ENCODE peak calls at places on chromosomes 16 and 17, in six cellular contexts. S, F, T, I, A and P are unnamed samples.

GRCh38 chr16:55499951-55500350 is 8.9 kb upstream of the LPCAT2 start:
- DNase-seq in T (no peak), S (no peak), F (peak), I (no peak), A (peak), P (no peak)

GRCh38 chr16:24255446-24256352 is at the start of gene CACNG3:
- DNase-seq in T (peak), I (peak), F (peak), S (peak), A (peak), P (no peak)

GRCh38 chr17:80633197-80633596 is 88.6 kb downstream of the RPTOR start:
- DNase-seq in I (no peak), A (no peak), T (no peak), F (no peak), S (no peak), P (no peak)

GRCh38 chr16:31535737-31536136 is 8.0 kb downstream of the AHSP start:
- DNase-seq in T (no peak), S (no peak), F (no peak), A (no peak), I (no peak), P (no peak)

GRCh38 chr17:39231587-39232551 is 6.1 kb upstream of the STAC2 start:
- DNase-seq in A (peak), T (no peak), F (peak), I (peak), S (peak), P (no peak)

GRCh38 chr17:27471321-27472269 is 15.3 kb downstream of the KSR1 start:
- DNase-seq in F (peak), A (peak), S (no peak), T (no peak), I (no peak), P (no peak)

GRCh38 chr16:30414159-30414558 is 6.8 kb downstream of the ZNF771 start:
- DNase-seq in T (no peak), I (no peak), A (no peak), F (no peak), S (no peak), P (no peak)

GRCh38 chr17:80491478-80492342 is 15.3 kb upstream of the NPTX1 start:
- DNase-seq in I (peak), T (no peak), A (no peak), F (no peak), S (no peak), P (no peak)

GRCh38 chr16:89958068-89958467 is 9.5 kb downstream of the DEF8 start:
- DNase-seq in S (peak), F (peak), I (peak), A (peak), T (no peak), P (no peak)

GRCh38 chr17:35795007-35795870 is at the start of gene MMP28:
- DNase-seq in I (no peak), A (peak), T (no peak), S (peak), F (no peak), P (no peak)

GRCh38 chr17:38911081-38911730 is 14.2 kb upstream of the LASP1NB start:
- DNase-seq in S (peak), I (no peak), A (no peak), F (no peak), T (peak), P (no peak)

GRCh38 chr17:40307001-40307690 is 1.8 kb upstream of the RARA start:
- DNase-seq in A (peak), T (no peak), S (no peak), F (peak), I (no peak), P (no peak)

GRCh38 chr17:34542700-34543336 is 36.6 kb upstream of the TMEM132E start:
- DNase-seq in A (peak), F (peak), S (peak), T (no peak), I (peak), P (no peak)

GRCh38 chr17:35807371-35808144 is 1.7 kb upstream of the TAF15 start:
- DNase-seq in A (no peak), T (no peak), S (no peak), F (peak), I (no peak), P (no peak)

GRCh38 chr16:17555176-17555575 is 84.4 kb upstream of the XYLT1 start:
- DNase-seq in S (no peak), T (no peak), F (peak), I (no peak), A (no peak), P (no peak)

GRCh38 chr17:5502552-5502951 is 16.2 kb downstream of the MIS12 start:
- DNase-seq in S (no peak), T (no peak), I (no peak), F (no peak), A (no peak), P (no peak)

GRCh38 chr17:66542183-66542966 is 240.0 kb downstream of the PRKCA start:
- DNase-seq in S (no peak), A (peak), F (peak), I (no peak), T (no peak), P (no peak)

GRCh38 chr17:75477493-75477862 is 21.0 kb downstream of the TMEM94 start:
- DNase-seq in T (no peak), F (no peak), I (no peak), S (no peak), A (no peak), P (no peak)

GRCh38 chr16:68760671-68761275 is 23.7 kb downstream of the CDH1 start:
- DNase-seq in A (peak), S (no peak), F (peak), I (no peak), T (no peak), P (peak)

GRCh38 chr17:48093341-48094045 is 7.8 kb downstream of the CBX1 start:
- DNase-seq in S (no peak), A (peak), I (no peak), F (no peak), T (no peak), P (no peak)

GRCh38 chr16:47697826-47698225 is 236.7 kb downstream of the PHKB start:
- DNase-seq in T (no peak), S (no peak), A (no peak), F (no peak), I (no peak), P (no peak)

GRCh38 chr17:78263063-78263735 is 31.8 kb downstream of the TMEM235 start:
- DNase-seq in S (peak), F (no peak), I (no peak), T (peak), A (no peak), P (peak)

DNA sequence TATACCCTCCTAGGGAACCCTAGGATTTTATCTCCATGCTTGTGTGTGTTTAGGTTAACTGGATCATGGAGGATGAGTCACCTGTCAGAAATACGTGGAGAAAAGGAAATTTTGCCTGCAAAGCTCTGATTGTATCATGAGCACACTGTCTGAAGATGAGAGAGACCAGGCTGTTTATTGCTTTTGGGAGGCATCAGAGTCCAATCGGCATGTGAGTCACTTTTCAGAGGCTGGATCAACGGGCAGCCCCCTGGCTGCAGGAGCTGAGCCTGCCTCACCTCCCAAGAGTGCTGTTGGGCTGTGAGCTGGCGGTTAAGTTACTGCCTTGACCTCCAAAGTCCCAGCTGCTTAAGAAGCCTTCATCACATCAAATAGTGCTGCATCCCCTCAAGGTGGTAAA is 41.5 kb upstream of the MED9 start:
- DNase-seq in F (peak), T (no peak), I (no peak), S (peak), A (peak), P (no peak)
- TF ChIP-seq CTCF in F (peak), T (no peak), I (peak), S (no peak), A (no peak), P (no peak)

GRCh38 chr17:76707985-76708807 is 2.6 kb downstream of the MXRA7 start:
- DNase-seq in A (no peak), T (no peak), F (peak), I (peak), S (no peak), P (no peak)
- TF ChIP-seq CTCF in A (peak), T (no peak), F (peak), I (peak), S (peak), P (no peak)

DNA sequence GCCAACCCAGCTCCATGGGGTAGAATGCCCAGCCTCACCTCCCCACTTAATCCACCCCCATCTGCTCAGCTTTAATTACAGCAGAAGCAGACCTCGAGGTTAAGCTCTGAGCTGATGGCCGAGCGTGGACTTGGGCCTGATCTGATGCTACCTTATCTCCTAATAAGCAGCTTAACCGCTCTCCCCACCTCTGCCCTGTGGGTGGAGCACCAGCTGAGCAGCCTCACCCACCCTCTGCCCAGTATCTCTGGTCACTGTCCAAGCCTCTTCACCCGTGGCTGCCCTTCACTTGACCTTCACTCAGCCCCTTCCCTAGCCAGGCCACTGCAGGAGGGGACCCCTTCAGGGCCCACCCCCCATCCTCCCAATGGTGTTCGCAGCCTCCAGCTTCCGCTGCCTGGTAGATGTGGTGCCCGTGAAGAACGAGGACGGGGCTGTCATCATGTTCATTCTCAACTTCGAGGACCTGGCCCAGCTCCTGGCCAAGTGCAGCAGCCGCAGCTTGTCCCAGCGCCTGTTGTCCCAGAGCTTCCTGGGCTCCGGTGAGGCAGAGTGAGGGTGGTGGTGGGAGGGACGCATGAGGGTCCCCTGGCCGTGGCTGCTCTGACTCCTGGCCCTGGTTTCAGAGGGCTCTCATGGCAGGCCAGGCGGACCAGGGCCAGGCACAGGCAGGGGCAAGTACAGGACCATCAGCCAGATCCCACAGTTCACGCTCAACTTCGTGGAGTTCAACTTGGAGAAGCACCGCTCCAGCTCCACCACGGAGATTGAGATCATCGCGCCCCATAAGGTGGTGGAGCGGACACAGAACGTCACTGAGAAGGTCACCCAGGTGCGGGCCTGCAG is 6.8 kb downstream of the KCNH6 start:
- DNase-seq in F (no peak), S (no peak), I (no peak), A (no peak), T (no peak), P (no peak)
- TF ChIP-seq CTCF in F (no peak), S (no peak), I (no peak), A (no peak), T (no peak), P (no peak)

GRCh38 chr17:7856840-7857723 is at the start of gene NAA38:
- DNase-seq in S (peak), A (peak), T (peak), F (peak), I (peak), P (peak)

GRCh38 chr17:7856081-7856791 is 1.1 kb downstream of the NAA38 start:
- DNase-seq in S (peak), I (peak), T (peak), F (peak), A (peak), P (peak)

GRCh38 chr17:7859028-7859427 is 1.2 kb downstream of the CYB5D1 start:
- DNase-seq in T (no peak), F (no peak), A (no peak), S (no peak), I (no peak), P (no peak)

GRCh38 chr17:7857724-7858486 is at the start of gene CYB5D1:
- DNase-seq in A (peak), S (peak), F (peak), T (peak), I (peak), P (peak)

GRCh38 chr17:7858487-7858832 is 657 bp downstream of the CYB5D1 start:
- DNase-seq in T (peak), I (no peak), F (peak), A (peak), S (peak), P (peak)
- TF ChIP-seq CTCF in T (peak), I (peak), F (peak), A (peak), S (peak), P (peak)

DNA sequence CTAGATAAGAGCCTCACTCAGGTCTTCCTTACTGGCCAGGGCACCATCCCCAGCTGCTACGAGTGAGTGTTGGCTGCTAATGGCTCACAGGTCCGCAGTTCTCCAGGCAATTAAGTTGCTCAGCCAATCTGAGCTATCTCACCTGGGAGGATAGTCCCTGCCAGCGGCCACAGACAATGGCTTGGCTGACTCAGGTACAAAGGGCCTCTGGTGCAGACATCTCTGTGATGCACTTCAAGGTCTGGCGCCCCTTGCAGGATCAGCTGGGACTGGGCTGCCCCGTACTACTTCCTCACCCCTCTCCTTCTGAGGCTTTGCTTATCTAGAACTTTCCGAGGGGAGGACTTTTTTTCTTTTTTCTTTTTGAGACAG is 49.2 kb upstream of the EMP2 start:
- DNase-seq in S (no peak), T (no peak), A (peak), F (no peak), I (no peak), P (no peak)
- TF ChIP-seq CTCF in S (no peak), T (no peak), A (no peak), F (no peak), I (no peak), P (no peak)

DNA sequence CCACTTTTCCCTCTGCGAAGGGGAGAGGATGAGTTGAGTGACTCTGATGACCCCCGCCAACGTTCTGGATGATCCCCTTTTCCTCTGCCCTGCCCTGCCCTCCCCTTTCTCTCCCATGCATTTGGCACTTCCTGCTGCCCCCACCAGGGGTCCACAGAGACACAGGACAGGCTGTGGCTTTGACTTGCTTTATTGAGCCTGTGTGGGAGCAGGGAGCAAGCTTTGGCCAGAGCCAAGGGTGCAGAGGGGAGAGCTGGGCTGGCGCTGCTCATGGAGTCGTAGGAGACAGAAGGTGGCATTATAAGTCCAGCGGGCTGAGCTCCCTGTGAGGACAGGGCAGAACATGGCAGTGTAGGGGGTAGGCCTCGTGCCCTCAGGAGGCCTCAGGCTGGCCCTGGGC is 1.6 kb downstream of the PPY start:
- DNase-seq in F (no peak), A (peak), T (no peak), I (peak), S (no peak), P (no peak)
- TF ChIP-seq CTCF in F (peak), A (peak), T (no peak), I (peak), S (no peak), P (peak)

DNA sequence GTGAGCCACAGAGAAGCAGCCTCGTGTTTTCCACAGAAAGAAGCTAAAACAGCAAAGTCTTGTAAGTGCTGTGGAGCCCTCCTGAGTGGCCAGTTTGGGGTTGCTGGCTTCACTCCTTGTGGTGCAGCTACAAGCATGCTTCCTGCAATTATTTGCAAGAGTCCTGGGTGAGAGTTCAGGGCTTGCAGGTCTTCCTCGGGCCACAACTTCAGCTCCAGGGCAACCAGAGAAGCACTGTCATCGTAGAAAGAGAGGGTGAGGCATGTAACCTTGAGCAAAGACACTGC is 37.9 kb downstream of the SHISA6 start:
- DNase-seq in S (no peak), F (no peak), T (no peak), I (no peak), A (no peak), P (no peak)
- TF ChIP-seq CTCF in S (no peak), F (no peak), T (no peak), I (no peak), A (no peak), P (no peak)